ENCODE peak calls at places on chromosomes 6 and 20, in seven cellular contexts. S is GM12892, E is K562, A is H1, Y is HepG2, T is SK-N-SH, O is GM12878. K is an unnamed sample.

GRCh38 chr6:117740605-117741004 is 65.3 kb downstream of the NUS1 start:
- DNase-seq in A (no peak), T (no peak), S (no peak), Y (no peak), O (no peak), E (peak), K (no peak)

GRCh38 chr6:2158596-2159271 is 86.7 kb downstream of the GMDS start:
- DNase-seq in E (peak), A (peak), Y (no peak), S (no peak), T (no peak), O (no peak), K (no peak)

GRCh38 chr6:72946766-72947165 is 278.5 kb downstream of the KHDC1L start:
- DNase-seq in A (no peak), T (no peak), S (no peak), O (no peak), E (no peak), Y (peak), K (no peak)

GRCh38 chr20:58086763-58087566 is 141.5 kb downstream of the ANKRD60 start:
- DNase-seq in S (no peak), A (no peak), O (no peak), T (peak), Y (peak), E (peak), K (peak)

GRCh38 chr6:110873981-110874879 is at the start of gene AMD1:
- DNase-seq in T (peak), Y (peak), O (peak), S (peak), E (peak), A (peak), K (peak)

GRCh38 chr20:3894796-3895195 is 5.6 kb downstream of the PANK2 start:
- DNase-seq in T (no peak), E (no peak), Y (no peak), O (no peak), A (no peak), S (no peak), K (no peak)

GRCh38 chr6:128516514-128516898 is 3.9 kb downstream of the PTPRK start:
- DNase-seq in T (no peak), A (no peak), O (no peak), E (no peak), S (no peak), Y (peak), K (no peak)

GRCh38 chr6:79878142-79878748 is 69.1 kb downstream of the ELOVL4 start:
- DNase-seq in T (no peak), A (no peak), O (no peak), Y (no peak), S (no peak), E (no peak), K (no peak)

GRCh38 chr20:46027245-46027853 is 1.7 kb upstream of the SLC12A5 start:
- DNase-seq in Y (peak), O (no peak), S (no peak), A (no peak), T (no peak), E (peak), K (no peak)

GRCh38 chr6:3849681-3850450 is 693 bp downstream of the FAM50B start:
- DNase-seq in S (no peak), T (no peak), A (no peak), O (no peak), E (no peak), Y (no peak), K (no peak)

GRCh38 chr6:169933839-169934698 is 182.6 kb downstream of the ERMARD start:
- DNase-seq in S (no peak), T (peak), A (no peak), Y (no peak), O (no peak), E (no peak), K (no peak)

GRCh38 chr20:48638546-48638945 is 189.3 kb downstream of the PREX1 start:
- DNase-seq in A (no peak), S (no peak), O (no peak), E (no peak), T (no peak), Y (no peak), K (no peak)

GRCh38 chr6:79546186-79546585 is 9.0 kb upstream of the LCA5 start:
- DNase-seq in Y (no peak), O (no peak), A (no peak), T (no peak), E (no peak), S (no peak), K (no peak)

GRCh38 chr6:99364026-99364425 is 14.6 kb upstream of the FAXC start:
- DNase-seq in A (no peak), O (peak), T (no peak), S (no peak), Y (no peak), E (no peak), K (no peak)

GRCh38 chr6:135147637-135148592 is 33.2 kb upstream of the MYB start:
- DNase-seq in O (no peak), A (no peak), T (no peak), E (no peak), S (no peak), Y (no peak), K (no peak)

GRCh38 chr6:106315765-106316375 is 9.7 kb downstream of the ATG5 start:
- DNase-seq in T (no peak), A (no peak), O (no peak), Y (no peak), S (no peak), E (peak), K (no peak)

GRCh38 chr6:168035098-168035660 is 37.7 kb downstream of the KIF25 start:
- DNase-seq in A (peak), O (no peak), S (no peak), Y (no peak), T (peak), E (peak), K (no peak)

GRCh38 chr6:12383448-12383847 is 93.3 kb downstream of the EDN1 start:
- DNase-seq in O (peak), T (no peak), E (no peak), Y (no peak), S (no peak), A (no peak), K (no peak)

GRCh38 chr6:127026247-127026646 is 92.2 kb upstream of the RSPO3 start:
- DNase-seq in S (no peak), E (no peak), O (no peak), Y (no peak), T (no peak), A (no peak), K (no peak)

GRCh38 chr6:53436904-53437303 is 88.2 kb upstream of the ELOVL5 start:
- DNase-seq in A (no peak), Y (no peak), E (no peak), T (no peak), O (no peak), S (no peak), K (no peak)

GRCh38 chr6:4641461-4641860 is 134.7 kb upstream of the CDYL start:
- DNase-seq in T (no peak), E (no peak), A (no peak), S (no peak), Y (no peak), O (no peak), K (no peak)

GRCh38 chr6:154508573-154509375 is 1.7 kb downstream of the CNKSR3 start:
- DNase-seq in T (peak), O (no peak), Y (peak), E (peak), A (no peak), S (no peak), K (no peak)

GRCh38 chr6:11712760-11713159 is 65.8 kb downstream of the ADTRP start:
- DNase-seq in S (no peak), O (no peak), Y (no peak), A (no peak), E (no peak), T (no peak), K (no peak)

GRCh38 chr6:144675231-144675861 is 390.2 kb downstream of the UTRN start:
- DNase-seq in O (peak), A (no peak), S (no peak), T (no peak), E (no peak), Y (no peak), K (no peak)

GRCh38 chr6:98463038-98463437 is 371.3 kb upstream of the POU3F2 start:
- DNase-seq in E (no peak), A (no peak), Y (no peak), T (no peak), S (no peak), O (no peak), K (no peak)

GRCh38 chr20:53930651-53931504 is 139.5 kb downstream of the BCAS1 start:
- DNase-seq in O (no peak), A (no peak), T (no peak), E (no peak), S (no peak), Y (no peak), K (no peak)

GRCh38 chr6:78614961-78615360 is 252.4 kb upstream of the IRAK1BP1 start:
- DNase-seq in A (no peak), Y (no peak), O (peak), T (no peak), E (no peak), S (no peak), K (no peak)

DNA sequence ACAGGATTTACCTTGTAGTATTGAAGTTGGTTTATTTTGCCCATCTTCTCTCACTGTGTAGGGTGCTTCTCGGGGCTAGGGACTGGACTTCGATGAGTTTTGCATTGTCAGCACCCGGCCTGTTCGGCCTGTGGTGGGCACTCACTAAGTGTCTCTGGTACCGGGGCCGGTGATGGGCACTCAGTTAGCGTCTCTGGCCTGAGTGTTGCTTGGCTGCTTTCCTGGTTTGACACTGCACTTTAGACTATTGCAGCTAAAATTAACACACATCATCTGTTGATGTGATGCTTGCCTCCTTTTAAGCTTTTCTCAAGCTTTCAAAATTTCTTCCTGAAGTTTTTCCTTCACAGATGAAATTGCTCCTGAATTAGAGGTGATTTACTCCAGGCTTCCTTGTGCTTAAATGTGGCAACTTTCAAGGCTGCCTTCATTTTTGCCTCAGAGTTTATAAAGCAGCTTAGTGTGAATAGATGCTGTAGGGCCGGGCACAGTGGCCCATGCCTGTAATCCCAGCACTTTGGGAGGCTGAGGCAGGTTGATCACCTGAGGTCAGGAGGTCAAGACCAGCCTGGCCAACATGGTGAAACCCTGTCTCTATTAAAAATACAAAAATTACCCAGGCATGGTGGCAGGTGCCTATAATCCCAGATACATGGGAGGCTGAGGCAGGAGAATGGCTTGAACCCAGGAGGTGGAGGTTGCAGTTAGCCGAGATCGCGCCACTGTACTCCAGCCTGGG is 41.7 kb upstream of the TULP4 start:
- DNase-seq in A (no peak), S (no peak), Y (no peak), T (no peak), E (no peak), O (no peak), K (no peak)
- TF ChIP-seq TAF1 in A (no peak), S (no peak), Y (no peak), T (no peak), E (no peak), O (no peak), K (no peak)

GRCh38 chr20:50320910-50321796 is 130.5 kb downstream of the CEBPB start:
- DNase-seq in Y (peak), A (peak), E (peak), S (no peak), T (peak), O (no peak), K (no peak)
- TF ChIP-seq TAF1 in Y (peak), A (peak), E (no peak), S (no peak), T (peak), O (no peak), K (no peak)

DNA sequence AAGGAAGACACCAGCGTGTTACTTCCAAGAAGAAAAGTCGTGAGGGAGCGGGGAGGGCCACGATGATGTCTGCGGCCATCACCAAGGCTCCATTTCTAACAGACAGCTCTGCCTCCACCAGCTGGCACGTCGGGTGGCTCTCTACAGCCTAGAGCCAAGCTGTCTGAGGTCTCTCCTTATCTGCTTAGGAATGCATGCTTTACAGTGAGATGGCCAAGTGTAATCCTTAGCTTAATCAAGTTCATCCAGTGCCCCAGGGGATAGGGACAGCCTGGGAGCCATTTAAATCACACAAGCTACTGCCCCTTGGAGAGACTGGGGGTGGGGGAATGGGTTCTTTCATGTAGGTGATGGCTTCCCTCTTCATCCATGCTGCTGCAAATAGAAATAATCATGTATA is 213.8 kb upstream of the CST7 start:
- DNase-seq in O (no peak), S (no peak), E (no peak), A (no peak), Y (no peak), T (peak), K (no peak)
- TF ChIP-seq TAF1 in O (no peak), S (no peak), E (no peak), A (no peak), Y (no peak), T (no peak), K (no peak)

GRCh38 chr6:142300758-142301251 is 1.0 kb upstream of the ADGRG6 start:
- DNase-seq in Y (peak), T (no peak), A (no peak), E (no peak), O (no peak), S (no peak), K (no peak)

GRCh38 chr6:142301421-142302391 is at the start of gene ADGRG6:
- DNase-seq in O (no peak), A (no peak), S (peak), T (peak), E (peak), Y (peak), K (peak)

GRCh38 chr6:142297996-142298753 is 3.6 kb upstream of the ADGRG6 start:
- DNase-seq in E (no peak), Y (peak), O (no peak), T (no peak), S (no peak), A (no peak), K (no peak)

GRCh38 chr6:142302427-142303190 is 802 bp downstream of the ADGRG6 start:
- DNase-seq in E (no peak), T (no peak), A (no peak), O (no peak), Y (peak), S (no peak), K (no peak)

GRCh38 chr6:142300302-142300701 is 1.5 kb upstream of the ADGRG6 start:
- DNase-seq in E (no peak), O (no peak), S (no peak), T (no peak), Y (no peak), A (no peak), K (no peak)
- TF ChIP-seq TAF1 in E (no peak), O (no peak), S (no peak), T (no peak), Y (no peak), A (no peak), K (no peak)

DNA sequence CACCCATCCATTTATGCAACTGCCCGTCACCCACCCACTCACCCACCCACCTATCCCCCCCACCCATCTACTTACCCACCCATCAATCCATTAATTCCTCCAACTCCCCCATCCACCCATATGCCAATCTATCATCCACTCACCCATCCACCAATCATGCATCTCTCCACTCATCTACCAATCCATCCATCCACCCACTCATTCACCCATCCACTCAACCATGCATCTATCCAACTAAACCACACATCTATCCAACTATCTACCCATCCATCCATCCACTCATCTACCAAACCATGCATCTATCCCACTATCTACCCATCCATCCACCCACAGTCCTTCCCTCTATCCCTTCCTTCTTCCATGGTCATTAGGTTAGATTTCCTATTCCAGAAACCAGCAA is 43.0 kb downstream of the ARHGAP40 start:
- DNase-seq in T (no peak), O (no peak), A (no peak), Y (no peak), S (no peak), E (no peak), K (no peak)
- TF ChIP-seq TAF1 in T (no peak), O (no peak), A (no peak), Y (no peak), S (no peak), E (no peak), K (no peak)

DNA sequence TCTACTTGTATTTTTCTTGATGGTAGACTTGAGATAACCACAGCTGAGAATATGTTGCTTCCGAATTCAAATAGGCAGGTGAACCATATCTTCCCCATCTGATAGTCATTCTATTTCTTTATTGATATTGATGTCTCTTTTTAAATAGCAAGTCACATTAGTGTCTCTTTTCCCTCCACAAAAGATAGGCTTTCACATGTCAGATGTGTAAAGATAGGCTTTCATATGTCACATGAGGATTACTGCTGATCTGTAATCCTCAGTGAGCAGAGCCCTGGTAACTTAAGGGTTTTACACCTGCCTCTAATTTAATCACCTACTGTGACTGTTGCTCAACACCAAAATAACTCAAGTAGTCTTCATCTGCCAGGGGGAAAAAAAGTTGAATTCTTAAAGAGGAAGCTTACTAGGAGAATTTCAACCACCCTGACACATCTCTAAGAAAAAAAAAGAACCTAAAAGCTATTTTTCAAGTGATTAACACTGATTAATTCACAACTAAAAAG is 45.3 kb upstream of the TRDN start:
- DNase-seq in A (no peak), E (no peak), S (no peak), O (no peak), Y (no peak), T (no peak), K (no peak)
- TF ChIP-seq TAF1 in A (no peak), E (no peak), S (no peak), O (no peak), Y (no peak), T (no peak), K (no peak)

GRCh38 chr6:108751851-108752732 is 96.1 kb upstream of the ARMC2 start:
- DNase-seq in O (no peak), E (no peak), T (no peak), A (no peak), Y (no peak), S (no peak), K (no peak)

GRCh38 chr6:108752733-108753392 is 95.4 kb upstream of the ARMC2 start:
- DNase-seq in S (no peak), O (no peak), E (no peak), A (no peak), Y (peak), T (no peak), K (no peak)

GRCh38 chr6:108757357-108757756 is 90.9 kb upstream of the ARMC2 start:
- DNase-seq in T (no peak), Y (no peak), A (no peak), O (no peak), S (no peak), E (no peak), K (no peak)

GRCh38 chr6:108758884-108759283 is 89.3 kb upstream of the ARMC2 start:
- DNase-seq in Y (no peak), O (no peak), T (no peak), S (no peak), E (no peak), A (no peak), K (no peak)

GRCh38 chr6:108755257-108756240 is 92.7 kb upstream of the ARMC2 start:
- DNase-seq in O (no peak), E (no peak), Y (no peak), T (no peak), S (no peak), A (no peak), K (no peak)
- TF ChIP-seq TAF1 in O (no peak), E (no peak), Y (no peak), T (no peak), S (no peak), A (no peak), K (no peak)

GRCh38 chr6:13428528-13429405 is 58.6 kb downstream of the GFOD1 start:
- DNase-seq in A (no peak), S (no peak), Y (no peak), O (peak), E (no peak), T (no peak), K (no peak)

GRCh38 chr6:13425270-13425905 is 62.0 kb downstream of the GFOD1 start:
- DNase-seq in O (no peak), A (no peak), Y (no peak), S (no peak), E (no peak), T (no peak), K (no peak)

GRCh38 chr6:13427838-13428527 is 59.4 kb downstream of the GFOD1 start:
- DNase-seq in Y (no peak), A (no peak), O (peak), E (no peak), T (no peak), S (peak), K (peak)

GRCh38 chr6:13427346-13427745 is 60.1 kb downstream of the GFOD1 start:
- DNase-seq in E (no peak), S (no peak), Y (no peak), A (no peak), O (peak), T (no peak), K (no peak)

DNA sequence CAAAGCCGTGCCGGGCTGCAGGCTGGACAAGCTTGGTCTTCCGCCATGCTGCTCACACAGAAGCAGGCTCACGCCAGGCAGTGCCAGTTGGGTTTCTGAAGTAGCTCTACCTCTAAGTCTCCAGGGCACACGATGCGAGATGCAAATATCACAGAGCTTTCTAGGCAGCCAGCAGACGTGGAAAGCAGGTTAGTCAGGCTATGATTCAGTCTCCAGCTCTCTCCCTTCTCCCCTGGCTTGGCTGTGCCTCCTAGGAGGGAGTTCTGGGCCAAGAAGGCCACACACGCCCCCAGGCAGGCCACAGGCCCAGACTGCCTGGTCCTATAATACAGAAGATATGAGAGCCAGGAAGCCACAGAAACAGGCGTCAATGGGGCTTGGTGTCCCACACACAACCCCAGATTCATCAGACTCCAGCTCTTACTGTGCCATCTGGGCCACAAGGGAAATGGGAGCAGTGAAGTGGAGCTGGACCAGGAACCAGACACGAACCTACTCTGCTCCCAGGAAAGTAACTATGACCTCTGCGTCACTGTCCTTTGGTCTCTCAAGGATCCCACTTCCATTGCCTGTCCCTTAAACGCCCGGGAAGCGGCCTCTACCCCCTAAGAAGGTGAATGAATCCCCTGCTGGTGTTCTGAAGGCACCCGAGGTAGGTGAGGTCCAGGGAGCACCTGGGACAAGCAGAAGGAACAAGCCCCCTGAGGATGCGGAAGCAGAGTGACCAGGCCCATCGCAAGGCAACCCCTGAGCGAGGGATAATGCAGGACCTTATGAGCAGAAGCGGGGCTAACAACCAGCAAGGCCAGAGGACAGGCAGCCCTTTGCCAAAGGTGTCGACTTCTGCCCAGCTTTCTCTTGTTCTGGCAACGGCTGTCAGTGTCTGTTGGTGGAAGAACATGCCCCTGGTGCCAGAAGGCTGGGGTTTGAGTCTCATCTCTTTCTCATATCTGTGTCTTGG is 61.1 kb downstream of the GFOD1 start:
- DNase-seq in A (no peak), O (peak), S (no peak), Y (no peak), E (no peak), T (no peak), K (no peak)
- TF ChIP-seq TAF1 in A (no peak), O (peak), S (no peak), Y (no peak), E (no peak), T (no peak), K (no peak)

K was measured in GM12891.